ENCODE peak calls at places on chromosome 5, in nine cellular contexts. A, Z, R, O, V, C, N, I and W are unnamed samples.

GRCh38 chr5:131644822-131645221 is 9.8 kb upstream of the RAPGEF6 start:
- DNase-seq in A (no peak), Z (no peak), R (no peak), O (no peak), V (no peak), C (no peak), N (no peak), I (no peak), W (no peak)

GRCh38 chr5:7087719-7088297 is 308.1 kb upstream of the ADCY2 start:
- DNase-seq in A (no peak), Z (no peak), R (no peak), O (no peak), V (no peak), C (no peak), N (no peak), I (no peak), W (no peak)

GRCh38 chr5:83126501-83126900 is 49.2 kb downstream of the XRCC4 start:
- DNase-seq in A (no peak), Z (no peak), R (no peak), O (no peak), V (no peak), C (no peak), N (no peak), I (no peak), W (no peak)

GRCh38 chr5:165805756-165806155 is 2300.3 kb downstream of the MAT2B start:
- DNase-seq in A (no peak), Z (peak; percentile 38), R (no peak), O (peak; percentile 47), V (no peak), C (no peak), N (no peak), I (no peak), W (no peak)

GRCh38 chr5:56951131-56951945 is 585 bp downstream of the MIER3 start:
- DNase-seq in A (peak; percentile 15), Z (peak; percentile 49), R (peak; percentile 27), O (peak; percentile 84), V (peak; percentile 32), C (peak; percentile 18), N (no peak), I (peak; percentile 49), W (no peak)

GRCh38 chr5:156584856-156585255 is 257.9 kb downstream of the SGCD start:
- DNase-seq in A (no peak), Z (no peak), R (no peak), O (no peak), V (no peak), C (peak; percentile 49), N (no peak), I (no peak), W (no peak)

GRCh38 chr5:12611132-12611531 is 706.9 kb upstream of the CTNND2 start:
- DNase-seq in A (no peak), Z (no peak), R (no peak), O (no peak), V (no peak), C (no peak), N (no peak), I (no peak), W (no peak)

GRCh38 chr5:58999804-59000595 is 417.1 kb downstream of the RAB3C start:
- DNase-seq in A (no peak), Z (peak; percentile 73), R (no peak), O (peak; percentile 29), V (no peak), C (no peak), N (no peak), I (no peak), W (no peak)

GRCh38 chr5:177389368-177390169 is 5.3 kb downstream of the SLC34A1 start:
- DNase-seq in A (peak; percentile 49), Z (peak; percentile 69), R (no peak), O (no peak), V (no peak), C (peak; percentile 83), N (peak; percentile 63), I (peak; percentile 77), W (no peak)

GRCh38 chr5:73985145-73985544 is 359.1 kb downstream of the ARHGEF28 start:
- DNase-seq in A (no peak), Z (no peak), R (no peak), O (peak; percentile 40), V (no peak), C (peak; percentile 18), N (peak; percentile 75), I (no peak), W (no peak)
- TF ChIP-seq CTCF in A (no peak), Z (peak; percentile 45), R (no peak), O (peak; percentile 61), V (no peak), C (peak; percentile 48), N (peak; percentile 69), I (no peak), W (no peak)

GRCh38 chr5:31238497-31238896 is 45.0 kb downstream of the CDH6 start:
- DNase-seq in A (no peak), Z (no peak), R (no peak), O (no peak), V (no peak), C (no peak), N (no peak), I (no peak), W (no peak)

GRCh38 chr5:31236339-31236738 is 42.9 kb downstream of the CDH6 start:
- DNase-seq in A (no peak), Z (no peak), R (no peak), O (no peak), V (no peak), C (no peak), N (no peak), I (no peak), W (no peak)

GRCh38 chr5:31232273-31232888 is 38.9 kb downstream of the CDH6 start:
- DNase-seq in A (no peak), Z (peak; percentile 44), R (peak; percentile 50), O (peak; percentile 79), V (peak; percentile 72), C (peak; percentile 50), N (peak; percentile 77), I (peak; percentile 46), W (no peak)

GRCh38 chr5:31235381-31235780 is 41.9 kb downstream of the CDH6 start:
- DNase-seq in A (no peak), Z (no peak), R (no peak), O (no peak), V (no peak), C (peak; percentile 6), N (no peak), I (no peak), W (no peak)

GRCh38 chr5:31237159-31237558 is 43.7 kb downstream of the CDH6 start:
- DNase-seq in A (no peak), Z (no peak), R (no peak), O (no peak), V (no peak), C (peak; percentile 36), N (peak; percentile 26), I (no peak), W (no peak)
- TF ChIP-seq CTCF in A (no peak), Z (no peak), R (no peak), O (peak; percentile 37), V (no peak), C (peak; percentile 24), N (no peak), I (no peak), W (no peak)

DNA sequence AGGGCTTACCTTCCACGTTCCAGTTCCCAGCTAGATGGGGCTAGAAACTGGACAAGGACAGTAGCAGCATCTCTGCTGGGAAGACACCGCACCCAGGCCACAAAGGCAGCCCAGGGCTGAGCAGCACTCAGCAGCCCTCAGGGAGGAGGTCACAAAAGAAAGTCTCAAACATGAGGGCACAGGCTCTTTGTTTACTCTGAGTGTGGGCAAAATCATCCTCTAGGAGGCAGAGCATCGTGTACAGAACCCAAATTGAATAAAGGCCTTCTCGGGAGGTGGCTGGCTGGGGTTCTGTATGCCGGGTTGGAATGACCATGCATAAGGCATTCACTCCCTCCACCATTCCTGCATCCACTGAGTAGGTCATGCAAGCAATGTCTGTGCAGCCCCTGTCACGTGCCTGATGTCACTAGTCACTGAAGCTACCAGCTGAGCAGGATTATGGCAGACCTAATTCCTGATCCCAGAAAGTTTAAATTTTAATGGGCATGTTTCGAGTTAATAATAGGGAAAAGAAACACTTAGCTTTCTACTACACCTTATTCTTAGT is 412.8 kb downstream of the SPOCK1 start:
- DNase-seq in A (no peak), Z (no peak), R (no peak), O (peak; percentile 21), V (no peak), C (no peak), N (no peak), I (no peak), W (no peak)
- TF ChIP-seq CTCF in A (no peak), Z (no peak), R (no peak), O (peak; percentile 8), V (no peak), C (no peak), N (no peak), I (no peak), W (no peak)

DNA sequence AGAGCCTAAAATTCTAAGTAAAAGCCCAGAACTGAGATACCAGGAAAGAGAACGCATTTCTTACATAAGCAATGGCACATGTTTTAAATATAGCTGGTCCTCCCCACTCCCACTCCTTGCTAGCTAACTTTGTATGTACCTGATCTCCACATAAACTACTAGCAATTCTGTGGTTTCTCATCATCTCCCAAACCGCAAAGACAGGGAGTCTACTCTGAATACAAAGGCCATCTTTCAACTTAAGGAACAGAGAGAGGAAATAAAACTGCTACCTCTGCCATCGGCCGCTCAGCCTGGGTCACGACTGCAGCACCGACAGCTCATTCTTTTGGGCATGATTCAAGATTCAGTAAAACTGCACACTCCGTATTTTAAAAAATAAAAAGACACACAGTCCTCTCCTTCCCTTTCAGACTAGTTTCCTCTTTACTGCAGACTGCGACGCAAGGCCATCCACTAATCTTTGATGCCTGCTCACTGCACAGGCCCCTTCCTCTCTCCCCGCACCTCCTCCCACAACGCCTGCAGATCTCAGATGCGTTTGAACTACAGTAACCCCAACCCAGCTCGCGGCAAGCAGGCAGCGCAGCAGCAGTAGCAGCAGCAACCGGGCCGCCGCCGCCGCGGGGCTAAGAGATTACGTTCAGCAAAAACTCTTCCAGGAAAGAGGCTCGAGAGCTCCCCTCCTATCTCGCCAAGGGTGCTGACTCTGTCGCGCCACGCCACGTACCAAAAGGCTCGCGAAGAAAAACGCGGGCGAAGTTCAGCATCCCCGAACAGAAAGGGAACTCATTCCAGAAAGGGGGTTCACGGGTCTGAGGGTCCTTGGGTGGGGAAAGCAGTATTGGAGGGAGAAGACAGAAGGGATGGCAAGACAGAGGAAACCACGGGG is 1.5 kb downstream of the RNF145 start:
- DNase-seq in A (peak; percentile 81), Z (peak; percentile 79), R (peak; percentile 83), O (peak; percentile 89), V (peak; percentile 83), C (peak; percentile 71), N (peak; percentile 79), I (peak; percentile 80), W (peak; percentile 33)
- TF ChIP-seq CTCF in A (no peak), Z (no peak), R (no peak), O (peak; percentile 11), V (no peak), C (no peak), N (no peak), I (no peak), W (no peak)

DNA sequence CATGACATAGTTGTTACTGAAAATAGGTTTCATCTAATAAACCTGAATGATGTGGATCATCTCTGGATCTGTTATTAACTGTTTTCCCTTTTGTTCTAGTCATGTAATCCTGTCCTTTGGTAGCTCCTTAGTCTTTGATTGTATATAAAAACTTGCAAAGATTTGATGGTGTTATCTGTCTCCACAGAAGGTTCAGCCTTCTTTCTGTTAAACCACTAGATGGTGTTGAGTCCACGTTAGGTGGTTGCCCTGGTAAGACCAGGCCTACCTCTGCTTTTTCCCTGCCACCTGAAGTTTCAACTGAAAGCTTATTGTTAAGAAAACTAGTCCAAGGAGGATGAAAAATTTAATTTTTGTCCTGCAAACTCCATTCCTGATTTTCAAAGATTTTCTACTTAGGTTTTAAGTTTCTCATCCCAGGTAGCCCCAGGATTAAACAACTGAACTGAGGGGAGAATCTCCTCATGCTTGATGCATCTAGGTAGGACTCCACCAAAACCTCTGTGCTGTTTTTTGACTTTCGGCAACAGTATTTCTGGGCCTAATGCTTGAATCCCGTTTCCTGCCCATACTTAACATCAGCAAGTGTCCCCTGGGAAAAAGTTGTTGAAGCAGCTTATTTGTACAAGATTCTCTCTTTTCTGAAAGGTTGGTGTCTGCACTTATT is 68.5 kb downstream of the RICTOR start:
- DNase-seq in A (no peak), Z (no peak), R (no peak), O (no peak), V (no peak), C (peak; percentile 10), N (peak; percentile 24), I (no peak), W (no peak)
- TF ChIP-seq CTCF in A (no peak), Z (peak; percentile 49), R (peak; percentile 40), O (no peak), V (no peak), C (peak; percentile 41), N (peak; percentile 21), I (no peak), W (no peak)